ENCODE peak calls at places on chromosomes 16 and 17, in four cellular contexts. N is PC-3; T is PC-9; D is CD8-positive, alpha-beta T cell. B is an unnamed sample.

GRCh38 chr17:44751806-44752205 is 7.0 kb upstream of the ADAM11 start:
- DNase-seq in D (no peak), T (no peak), N (no peak), B (no peak)

GRCh38 chr16:14146445-14146844 is 75.3 kb downstream of the MRTFB start:
- DNase-seq in D (no peak), T (no peak), N (no peak), B (peak; percentile 26)

GRCh38 chr16:75116911-75117245 is 298 bp upstream of the LDHD start:
- DNase-seq in T (no peak), N (no peak), D (no peak), B (no peak)

GRCh38 chr16:81095653-81095952 is 592 bp downstream of the GCSH start:
- DNase-seq in D (no peak), T (no peak), N (peak; percentile 2), B (peak; percentile 8)

GRCh38 chr16:49601541-49601940 is 227.9 kb downstream of the C16orf78 start:
- DNase-seq in T (no peak), N (no peak), D (no peak), B (no peak)

GRCh38 chr17:14933676-14934075 is 331.4 kb downstream of the PMP22 start:
- DNase-seq in N (no peak), D (no peak), T (no peak), B (no peak)

GRCh38 chr17:29078183-29079045 is 35.5 kb downstream of the PIPOX start:
- DNase-seq in N (peak; percentile 38), D (no peak), T (peak; percentile 55), B (peak; percentile 5)

GRCh38 chr16:71423865-71424264 is 18.0 kb downstream of the TLE7 start:
- DNase-seq in D (no peak), N (no peak), T (no peak), B (no peak)

GRCh38 chr17:82978354-82978753 is 101.1 kb upstream of the METRNL start:
- DNase-seq in D (no peak), T (no peak), N (no peak), B (no peak)

GRCh38 chr16:21659124-21659523 is 4.6 kb upstream of the OTOA start:
- DNase-seq in D (no peak), N (no peak), T (no peak), B (no peak)

GRCh38 chr17:17808706-17809432 is 27.9 kb downstream of the SREBF1 start:
- DNase-seq in T (no peak), N (no peak), D (no peak), B (no peak)

GRCh38 chr16:23432176-23433128 is 20.5 kb downstream of the COG7 start:
- DNase-seq in T (no peak), N (no peak), D (no peak), B (peak; percentile 15)

GRCh38 chr17:67718325-67718941 is 697 bp downstream of the NOL11 start:
- DNase-seq in N (peak; percentile 64), T (no peak), D (peak; percentile 28), B (peak; percentile 34)

GRCh38 chr17:72393553-72393952 is 272.7 kb downstream of the SOX9 start:
- DNase-seq in T (peak; percentile 40), N (peak; percentile 95), D (no peak), B (peak; percentile 61)

GRCh38 chr17:29726721-29727252 is 104.1 kb upstream of the CORO6 start:
- DNase-seq in D (no peak), N (peak; percentile 40), T (no peak), B (peak; percentile 74)

GRCh38 chr16:68452176-68452575 is 3.9 kb upstream of the SMPD3 start:
- DNase-seq in T (no peak), N (peak; percentile 22), D (no peak), B (peak; percentile 31)

GRCh38 chr17:29584452-29585079 is 4.9 kb downstream of the GIT1 start:
- DNase-seq in T (no peak), D (no peak), N (no peak), B (no peak)

GRCh38 chr16:24748242-24748641 is 18.8 kb downstream of the TNRC6A start:
- DNase-seq in T (peak; percentile 40), D (no peak), N (peak; percentile 80), B (peak; percentile 96)

GRCh38 chr17:6534846-6535514 is 21.4 kb downstream of the PITPNM3 start:
- DNase-seq in T (no peak), N (no peak), D (no peak), B (no peak)

GRCh38 chr16:89343501-89344291 is 126.2 kb downstream of the ZNF778 start:
- DNase-seq in D (no peak), N (peak; percentile 89), T (no peak), B (no peak)

GRCh38 chr17:79575229-79575628 is 35.6 kb downstream of the RBFOX3 start:
- DNase-seq in D (no peak), T (no peak), N (no peak), B (no peak)

GRCh38 chr17:80395402-80396151 is 19.4 kb upstream of the ENDOV start:
- DNase-seq in T (no peak), D (no peak), N (no peak), B (no peak)

GRCh38 chr16:49940464-49941224 is 84.4 kb upstream of the CNEP1R1 start:
- DNase-seq in T (no peak), D (no peak), N (no peak), B (no peak)

GRCh38 chr17:78680436-78680835 is 101.6 kb downstream of the CYTH1 start:
- DNase-seq in N (peak; percentile 70), D (no peak), T (no peak), B (peak; percentile 29)

GRCh38 chr17:35493040-35493439 is 44.4 kb downstream of the SLFN12L start:
- DNase-seq in N (no peak), D (no peak), T (no peak), B (no peak)

GRCh38 chr17:74852237-74853047 is 7.2 kb downstream of the GRIN2C start:
- DNase-seq in T (no peak), N (no peak), D (peak; percentile 47), B (peak; percentile 31)

GRCh38 chr16:12185563-12185962 is 209.0 kb downstream of the SNX29 start:
- DNase-seq in D (no peak), T (no peak), N (no peak), B (no peak)

GRCh38 chr16:84686702-84687298 is 13.0 kb upstream of the USP10 start:
- DNase-seq in T (no peak), D (no peak), N (no peak), B (no peak)

GRCh38 chr16:54957403-54957802 is 26.7 kb downstream of the IRX5 start:
- DNase-seq in D (no peak), T (peak; percentile 38), N (peak; percentile 38), B (peak; percentile 37)

GRCh38 chr17:63701477-63702222 is 1.7 kb upstream of the LIMD2 start:
- DNase-seq in D (peak; percentile 81), T (no peak), N (no peak), B (no peak)

GRCh38 chr17:11979795-11980194 is 17.5 kb downstream of the ZNF18 start:
- DNase-seq in N (no peak), T (no peak), D (no peak), B (no peak)

GRCh38 chr16:47644166-47644565 is 183.0 kb downstream of the PHKB start:
- DNase-seq in D (no peak), T (no peak), N (peak; percentile 17), B (peak; percentile 98)

GRCh38 chr17:29412780-29413565 is 22.8 kb downstream of the TAOK1 start:
- DNase-seq in T (no peak), N (peak; percentile 43), D (no peak), B (peak; percentile 45)

GRCh38 chr17:79006794-79007503 is 2.6 kb downstream of the CANT1 start:
- DNase-seq in N (no peak), D (no peak), T (no peak), B (no peak)

GRCh38 chr17:42178817-42179216 is 2.1 kb downstream of the KCNH4 start:
- DNase-seq in N (no peak), D (no peak), T (no peak), B (no peak)

GRCh38 chr17:62724398-62725146 is 83.5 kb downstream of the MARCHF10 start:
- DNase-seq in N (peak; percentile 23), T (no peak), D (peak; percentile 65), B (no peak)

GRCh38 chr16:19861811-19862327 is 22.8 kb downstream of the GPRC5B start:
- DNase-seq in N (no peak), D (no peak), T (no peak), B (no peak)

GRCh38 chr17:67194134-67194533 is 50.9 kb downstream of the HELZ start:
- DNase-seq in T (peak; percentile 5), D (no peak), N (no peak), B (peak; percentile 44)

GRCh38 chr16:81276323-81276722 is 37.8 kb downstream of the BCO1 start:
- DNase-seq in N (no peak), T (no peak), D (no peak), B (no peak)

DNA sequence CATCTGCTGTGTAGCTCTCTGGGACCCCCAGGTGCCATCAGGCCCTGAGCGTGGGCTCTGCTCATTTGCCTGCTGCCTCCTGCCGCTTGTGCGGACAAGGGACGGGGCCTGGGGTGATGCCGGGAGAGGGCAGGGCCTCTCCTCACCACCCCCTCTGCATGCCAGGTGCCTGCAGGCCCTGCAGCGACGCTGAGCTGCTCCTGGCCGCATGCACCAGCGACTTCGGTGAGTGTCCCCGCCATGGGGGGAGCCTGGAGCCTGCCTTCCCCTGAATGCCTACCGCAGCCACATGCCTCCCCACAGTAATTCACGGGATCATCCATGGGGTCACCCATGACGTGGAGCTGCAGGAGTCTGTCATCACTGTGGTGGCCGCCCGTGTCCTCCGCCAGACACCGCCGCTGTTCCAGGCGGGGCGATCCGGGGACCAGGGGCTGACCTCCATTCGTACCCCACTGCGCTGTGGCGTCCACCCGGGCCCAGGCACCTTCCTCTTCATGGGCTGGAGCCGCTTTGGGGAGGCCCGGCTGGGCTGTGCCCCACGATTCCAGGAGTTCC is 1.9 kb downstream of the METRN start:
- DNase-seq in N (no peak), T (no peak), D (no peak), B (no peak)
- H3K4me3 ChIP-seq in N (peak overlapping the region; percentile 71), T (peak overlapping the region; percentile 81), D (no peak overlapping the region), B (no peak overlapping the region)

DNA sequence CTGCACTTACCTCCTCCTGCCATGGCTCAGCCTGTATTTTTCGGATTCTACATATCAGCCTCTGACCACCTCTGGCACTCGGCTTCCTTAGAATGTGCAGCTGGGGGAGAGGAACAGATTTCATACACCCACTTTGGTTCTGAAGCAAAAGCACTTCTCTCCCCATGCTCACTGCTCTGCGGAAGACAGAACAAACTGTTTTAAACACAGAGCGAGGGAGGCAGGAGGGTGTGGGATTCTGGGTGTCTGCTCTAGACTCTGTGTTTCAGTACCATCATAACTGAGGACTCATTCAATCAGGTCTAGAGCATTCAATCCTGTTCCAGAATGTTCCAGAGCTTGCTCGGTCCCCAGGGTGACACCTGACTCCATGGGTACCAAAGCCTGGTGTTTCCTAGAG is 239.1 kb downstream of the GRIN2A start:
- DNase-seq in N (no peak), D (no peak), T (no peak), B (no peak)
- H3K4me3 ChIP-seq in N (no peak overlapping the region), D (no peak overlapping the region), T (no peak overlapping the region), B (no peak overlapping the region)

GRCh38 chr16:69936751-69937211 is 14.4 kb upstream of the CLEC18A start:
- DNase-seq in D (no peak), N (no peak), T (no peak), B (no peak)
- H3K4me3 ChIP-seq in D (no peak overlapping the region), N (no peak overlapping the region), T (no peak overlapping the region), B (no peak overlapping the region)

DNA sequence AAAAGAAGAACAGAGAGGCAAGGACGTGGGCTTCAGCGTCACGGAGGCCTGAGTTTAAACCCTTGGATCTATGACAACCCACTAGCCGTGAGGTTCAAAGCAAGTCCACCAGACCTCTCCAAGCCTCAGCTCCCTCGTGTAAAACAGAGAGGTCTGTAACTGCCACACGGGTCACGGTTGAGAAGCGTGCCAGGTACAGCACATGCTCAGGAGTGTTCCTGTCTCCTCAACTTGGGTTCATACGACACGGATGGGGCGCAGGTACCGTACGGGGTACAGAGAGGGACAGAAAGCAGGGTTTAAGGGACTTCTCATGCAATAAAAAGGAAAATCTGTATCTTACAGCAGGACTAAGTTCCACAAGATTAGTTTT is 91.7 kb downstream of the NXN start:
- DNase-seq in T (no peak), N (no peak), D (no peak), B (no peak)
- H3K4me3 ChIP-seq in T (no peak overlapping the region), N (no peak overlapping the region), D (no peak overlapping the region), B (no peak overlapping the region)

B was measured in choroid plexus epithelial cell.